ENCODE peak calls at places on chromosomes 2 and 18, in eight cellular contexts. S is WERI-Rb-1; K is CD8-positive, alpha-beta T cell; U is uterus; C is GM23338; D is right cardiac atrium; B is mucosa of descending colon; M is tibial artery. N is an unnamed sample.

GRCh38 chr2:241066171-241066892 is 35.8 kb downstream of the MTERF4 start:
- DNase-seq in B (no peak), M (no peak), S (no peak), C (no peak), D (peak), K (no peak), U (no peak), N (no peak)

GRCh38 chr18:46039967-46040746 is 31.9 kb downstream of the PSTPIP2 start:
- DNase-seq in D (no peak), S (no peak), M (no peak), K (no peak), U (no peak), B (no peak), C (no peak), N (no peak)

GRCh38 chr2:98757904-98758421 is 27.0 kb upstream of the MGAT4A start:
- DNase-seq in S (no peak), B (peak), D (peak), U (peak), M (peak), C (no peak), K (peak), N (no peak)

GRCh38 chr2:215657844-215658243 is 222.0 kb upstream of the FN1 start:
- DNase-seq in B (no peak), S (no peak), M (no peak), D (no peak), U (no peak), K (no peak), C (no peak), N (no peak)

GRCh38 chr2:42907835-42908234 is 115.5 kb upstream of the HAAO start:
- DNase-seq in S (no peak), D (no peak), C (no peak), M (no peak), K (no peak), U (no peak), B (no peak), N (no peak)

GRCh38 chr2:239970004-239970623 is 55.0 kb downstream of the NDUFA10 start:
- DNase-seq in C (no peak), M (no peak), K (no peak), S (no peak), B (no peak), D (no peak), U (no peak), N (no peak)

GRCh38 chr2:19651466-19651865 is 250.3 kb downstream of the TTC32 start:
- DNase-seq in B (no peak), M (no peak), C (no peak), D (no peak), S (no peak), U (no peak), K (no peak), N (no peak)

GRCh38 chr2:110973275-110973674 is 147.4 kb upstream of the BCL2L11 start:
- DNase-seq in M (no peak), S (no peak), C (no peak), K (no peak), D (no peak), U (no peak), B (no peak), N (no peak)

GRCh38 chr2:105395691-105396090 is 3.2 kb downstream of the FHL2 start:
- DNase-seq in U (no peak), K (no peak), S (no peak), C (no peak), B (no peak), D (no peak), M (no peak), N (no peak)

GRCh38 chr18:44927127-44927849 is 246.6 kb downstream of the SETBP1 start:
- DNase-seq in K (no peak), C (no peak), D (no peak), M (no peak), S (no peak), B (no peak), U (no peak), N (no peak)

GRCh38 chr18:73812423-73812822 is 335.2 kb downstream of the FBXO15 start:
- DNase-seq in B (no peak), C (no peak), D (no peak), K (no peak), S (no peak), M (no peak), U (no peak), N (no peak)

GRCh38 chr2:144524190-144524957 is 4.5 kb upstream of the ZEB2 start:
- DNase-seq in C (peak), K (no peak), B (no peak), U (peak), M (peak), S (peak), D (peak), N (no peak)

GRCh38 chr2:207764096-207764630 is 5.5 kb downstream of the FZD5 start:
- DNase-seq in U (no peak), D (no peak), B (no peak), K (no peak), M (no peak), C (peak), S (no peak), N (no peak)

GRCh38 chr2:174794851-174795374 is 30.6 kb upstream of the CHRNA1 start:
- DNase-seq in K (no peak), B (no peak), M (no peak), S (no peak), D (no peak), C (no peak), U (no peak), N (no peak)

GRCh38 chr2:62145478-62146100 is 50.3 kb upstream of the B3GNT2 start:
- DNase-seq in M (no peak), D (no peak), C (no peak), S (no peak), U (no peak), K (no peak), B (no peak), N (no peak)

GRCh38 chr18:10404148-10404547 is 50.3 kb upstream of the APCDD1 start:
- DNase-seq in S (no peak), K (no peak), M (no peak), U (no peak), C (no peak), B (no peak), D (peak), N (no peak)

GRCh38 chr18:75208836-75209128 is 157 bp downstream of the PTGR3 start:
- DNase-seq in K (no peak), M (no peak), U (no peak), D (no peak), C (no peak), B (no peak), S (no peak), N (no peak)

GRCh38 chr18:2657788-2658458 is 2.4 kb downstream of the SMCHD1 start:
- DNase-seq in D (no peak), K (no peak), C (no peak), M (no peak), U (no peak), B (no peak), S (no peak), N (no peak)

GRCh38 chr2:66428986-66429612 is 5.8 kb upstream of the MEIS1 start:
- DNase-seq in B (peak), D (no peak), K (no peak), S (peak), C (peak), U (no peak), M (no peak), N (no peak)

GRCh38 chr2:12556762-12557161 is 160.0 kb upstream of the TRIB2 start:
- DNase-seq in D (no peak), C (no peak), S (no peak), K (peak), M (no peak), B (no peak), U (no peak), N (no peak)

DNA sequence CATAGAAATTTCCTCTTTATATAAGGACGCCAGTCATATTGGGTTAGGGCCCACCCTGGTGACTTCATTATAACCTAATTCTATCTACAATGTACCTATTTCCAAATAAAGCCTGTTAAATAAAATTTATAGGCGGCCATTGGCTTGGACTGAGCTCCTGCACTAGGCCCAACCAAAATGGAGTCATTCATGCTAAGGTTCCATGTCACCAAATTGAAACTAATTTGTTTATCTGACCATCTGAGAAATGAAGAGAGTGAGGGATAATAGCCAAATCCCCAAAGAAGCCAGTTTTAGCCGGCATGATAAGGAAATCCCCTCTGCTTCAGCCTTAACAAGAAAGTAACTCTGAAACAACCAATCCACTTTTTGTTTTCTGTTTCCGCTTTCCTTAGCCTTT is 7.2 kb upstream of the DYM start:
- DNase-seq in B (no peak), K (no peak), U (no peak), S (no peak), D (no peak), C (no peak), M (no peak), N (no peak)
- H3K4me3 ChIP-seq in B (no peak), K (no peak), U (no peak), S (no peak), D (no peak), C (no peak), M (no peak), N (no peak)

GRCh38 chr18:59629894-59630293 is 67.3 kb downstream of the CCBE1 start:
- DNase-seq in M (peak), C (no peak), D (peak), U (peak), S (no peak), K (no peak), B (no peak), N (no peak)
- H3K4me3 ChIP-seq in M (no peak), C (no peak), D (no peak), U (no peak), S (no peak), K (no peak), B (no peak), N (no peak)

GRCh38 chr2:219570194-219570923 is 980 bp downstream of the OBSL1 start:
- DNase-seq in K (no peak), C (peak), U (peak), M (no peak), B (peak), D (peak), S (no peak), N (no peak)
- H3K4me3 ChIP-seq in K (peak), C (peak), U (peak), M (peak), B (peak), D (peak), S (peak), N (peak)

GRCh38 chr2:158191076-158191566 is 89.4 kb downstream of the UPP2 start:
- DNase-seq in C (peak), M (no peak), U (no peak), B (no peak), S (no peak), K (no peak), D (no peak), N (no peak)
- H3K4me3 ChIP-seq in C (no peak), M (peak), U (peak), B (no peak), S (no peak), K (no peak), D (peak), N (no peak)

DNA sequence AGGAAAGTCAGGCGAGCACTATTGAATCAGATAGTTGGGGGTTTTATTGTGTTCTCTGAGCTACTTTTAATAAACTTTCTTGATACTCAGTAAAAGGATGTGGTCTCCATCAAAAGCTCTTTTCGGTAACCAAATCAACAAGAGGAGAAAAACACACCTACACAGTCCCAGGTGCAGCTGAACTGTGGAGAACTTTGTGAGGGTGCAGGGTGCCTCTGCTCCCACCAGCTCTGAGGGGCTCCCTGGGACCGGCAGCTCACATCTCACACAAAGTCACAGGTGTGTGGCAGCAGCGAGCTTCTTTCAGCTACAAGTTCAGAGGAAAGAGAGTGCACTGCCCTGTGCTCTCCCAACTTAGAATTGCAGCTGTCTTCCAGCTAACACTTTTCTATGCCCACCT is 650.4 kb downstream of the RNF144A start:
- DNase-seq in D (no peak), B (peak), C (peak), M (no peak), S (no peak), K (peak), U (no peak), N (no peak)
- H3K4me3 ChIP-seq in D (no peak), B (no peak), C (no peak), M (no peak), S (no peak), K (no peak), U (no peak), N (no peak)

GRCh38 chr18:57436965-57437333 is 1.8 kb downstream of the ONECUT2 start:
- DNase-seq in S (no peak), B (no peak), M (no peak), K (no peak), C (no peak), D (no peak), U (no peak), N (no peak)
- H3K4me3 ChIP-seq in S (peak), B (no peak), M (no peak), K (no peak), C (peak), D (peak), U (no peak), N (no peak)

DNA sequence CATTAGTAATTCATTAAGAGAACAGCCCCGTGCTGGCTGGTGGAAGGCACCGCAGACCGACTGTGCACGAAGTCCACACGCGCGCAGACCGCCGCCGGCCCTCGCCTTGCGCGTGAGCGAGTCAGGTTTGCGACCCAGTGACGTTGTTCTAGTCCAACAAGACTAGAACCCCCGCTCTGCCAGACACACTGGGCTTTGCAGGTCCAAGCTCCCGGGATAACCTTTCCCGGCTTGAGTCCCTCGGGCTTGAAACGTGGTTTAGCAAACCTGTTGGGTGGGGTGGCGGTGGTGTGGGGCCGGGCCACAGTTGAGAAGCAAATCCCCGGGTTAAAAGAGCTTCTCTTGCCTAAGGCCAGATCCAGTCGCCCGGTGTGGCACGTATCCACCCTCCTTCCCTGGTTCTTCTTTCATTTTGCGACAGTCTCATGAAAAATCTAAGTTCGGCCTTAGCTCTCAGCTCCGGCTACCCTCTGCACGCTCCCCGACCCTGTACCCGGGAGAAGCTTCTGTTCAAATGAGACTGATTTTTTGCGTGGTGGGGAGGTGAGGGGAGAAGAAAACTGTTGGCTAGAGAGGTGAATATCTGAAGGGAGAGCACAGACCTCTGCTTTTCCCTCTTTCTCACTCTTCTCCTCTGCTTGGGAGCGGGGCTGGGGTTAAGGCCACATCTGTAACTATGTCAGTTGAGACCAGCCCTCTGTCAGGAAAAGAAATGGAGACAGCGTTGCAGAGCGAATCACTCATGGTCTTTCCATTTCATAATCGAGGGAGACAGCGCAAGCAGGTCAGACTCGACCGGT is 11.1 kb upstream of the SKOR2 start:
- DNase-seq in S (no peak), K (no peak), C (peak), U (no peak), M (no peak), B (no peak), D (no peak), N (no peak)
- H3K4me3 ChIP-seq in S (no peak), K (no peak), C (peak), U (no peak), M (no peak), B (no peak), D (no peak), N (no peak)

DNA sequence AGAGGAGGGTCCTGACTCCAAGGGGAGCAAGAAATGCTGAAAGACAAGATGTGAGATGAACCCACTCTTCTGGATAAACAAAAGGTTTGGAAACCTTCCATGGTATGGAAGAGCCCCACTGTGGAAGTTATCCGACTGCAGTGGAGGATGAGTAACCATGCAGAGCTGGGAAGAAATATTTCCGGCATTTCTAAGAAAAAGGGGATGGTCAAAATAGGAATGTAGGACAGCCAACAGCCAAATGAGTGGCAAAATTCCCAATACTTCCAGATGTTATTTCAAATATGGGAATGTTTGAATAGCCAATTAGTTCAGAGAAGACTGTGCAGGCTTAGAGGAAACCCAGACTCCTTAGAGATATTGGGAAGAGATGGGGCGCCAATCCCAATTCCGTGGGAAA is 246.8 kb downstream of the RAD51AP2 start:
- DNase-seq in S (no peak), C (no peak), U (no peak), K (no peak), M (no peak), B (no peak), D (no peak), N (no peak)
- H3K4me3 ChIP-seq in S (no peak), C (no peak), U (no peak), K (no peak), M (no peak), B (no peak), D (no peak), N (no peak)

DNA sequence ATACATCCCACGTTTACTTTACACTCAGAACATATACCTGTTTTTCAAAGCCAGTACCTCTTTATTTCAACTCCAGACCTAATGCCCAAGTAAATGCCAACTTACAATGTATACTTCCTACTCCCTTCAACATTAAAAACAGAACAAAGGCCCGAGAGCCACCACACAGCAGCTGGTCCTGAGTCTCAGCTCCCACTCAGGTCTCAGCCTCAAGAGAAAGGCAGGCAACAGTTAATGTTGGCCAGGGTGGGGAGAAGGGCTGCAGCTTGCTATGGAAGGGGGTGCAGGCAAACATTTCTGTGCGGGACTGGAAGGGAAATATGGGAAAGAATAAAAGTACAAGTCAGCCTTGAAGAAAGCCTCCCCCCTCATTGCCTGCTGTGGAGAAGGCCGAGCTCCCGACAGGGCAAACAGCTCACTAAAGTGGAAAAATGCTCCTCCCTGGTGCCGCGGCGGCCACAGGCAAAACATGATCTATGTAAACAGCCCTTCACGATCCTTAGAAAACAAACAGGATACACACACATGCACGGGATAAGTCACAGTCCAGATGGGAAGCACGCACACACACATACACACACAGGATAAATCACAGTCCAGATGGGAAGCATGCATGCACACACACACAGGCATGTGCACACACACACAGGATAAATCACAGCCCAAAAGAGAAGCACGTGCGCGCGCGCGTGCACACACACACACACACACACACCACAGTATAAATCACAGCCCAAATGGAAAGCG is 67.4 kb downstream of the ADNP2 start:
- DNase-seq in U (peak), C (no peak), D (no peak), S (no peak), M (no peak), K (no peak), B (no peak), N (no peak)
- H3K4me3 ChIP-seq in U (no peak), C (no peak), D (no peak), S (no peak), M (no peak), K (no peak), B (no peak), N (no peak)

N was measured in RWPE2.